ENCODE peak calls at places on chromosomes 2 and 18, in four cellular contexts. F, U, I and K are unnamed samples.
A peak's percentile ranks its signal among the peaks of the same experiment; 100 is the strongest.

GRCh38 chr2:48755473-48755872 is at the start of gene LHCGR:
- DNase-seq in F (no peak), U (no peak), I (no peak), K (no peak)

GRCh38 chr2:215830313-215830712 is 183.0 kb downstream of the MREG start:
- DNase-seq in F (peak; percentile 55), U (no peak), I (no peak), K (no peak)

GRCh38 chr18:50195689-50196088 is 742 bp upstream of the MYO5B start:
- DNase-seq in F (no peak), U (no peak), I (no peak), K (no peak)

GRCh38 chr2:19408592-19408991 is 50.2 kb upstream of the OSR1 start:
- DNase-seq in F (peak; percentile 24), U (no peak), I (no peak), K (no peak)

GRCh38 chr2:190379249-190379964 is 28.7 kb upstream of the MFSD6 start:
- DNase-seq in F (peak; percentile 32), U (no peak), I (no peak), K (no peak)

GRCh38 chr2:317501-318424 is 29.9 kb upstream of the ALKAL2 start:
- DNase-seq in F (no peak), U (no peak), I (no peak), K (no peak)

GRCh38 chr2:121790276-121790956 is 35.0 kb downstream of the TSN start:
- DNase-seq in F (peak; percentile 61), U (peak; percentile 54), I (no peak), K (no peak)

GRCh38 chr2:208072250-208072892 is 47.0 kb upstream of the PLEKHM3 start:
- DNase-seq in F (peak; percentile 63), U (peak; percentile 24), I (peak; percentile 1), K (peak; percentile 84)

GRCh38 chr2:45860136-45861106 is 208.9 kb downstream of the PRKCE start:
- DNase-seq in F (peak; percentile 16), U (no peak), I (no peak), K (peak; percentile 65)

GRCh38 chr2:227890495-227891079 is 19.2 kb downstream of the DAW1 start:
- DNase-seq in F (peak; percentile 53), U (peak; percentile 27), I (no peak), K (peak; percentile 41)

GRCh38 chr2:224405412-224405811 is 3.5 kb upstream of the FAM124B start:
- DNase-seq in F (no peak), U (no peak), I (no peak), K (peak; percentile 63)

GRCh38 chr2:237326250-237327171 is 87.5 kb downstream of the COL6A3 start:
- DNase-seq in F (no peak), U (no peak), I (no peak), K (no peak)